ENCODE peak calls at places on chromosomes 12 and 14, in five cellular contexts. One of them, this sample, is unnamed. For H3K4me1, the result is how much of the 10 kb centered on the place peaks cover.

GRCh38 chr12:11553871-11554533 is 95.5 kb upstream of the ETV6 start:
- DNase-seq in psoas muscle: no peak
- DNase-seq in breast epithelium: no peak
- DNase-seq in IMR-90: peak
- DNase-seq in sigmoid colon: peak
- DNase-seq in this sample: no peak

GRCh38 chr12:124422570-124423523 is 128.0 kb downstream of the RFLNA start:
- DNase-seq in psoas muscle: peak
- DNase-seq in breast epithelium: peak
- DNase-seq in IMR-90: peak
- DNase-seq in sigmoid colon: peak
- DNase-seq in this sample: peak

GRCh38 chr12:57240069-57240921 is 10.7 kb downstream of the STAC3 start:
- DNase-seq in psoas muscle: peak
- DNase-seq in breast epithelium: peak
- DNase-seq in IMR-90: peak
- DNase-seq in sigmoid colon: peak
- DNase-seq in this sample: peak

GRCh38 chr14:102540310-102541028 is 30.9 kb upstream of the ANKRD9 start:
- DNase-seq in psoas muscle: no peak
- DNase-seq in breast epithelium: peak
- DNase-seq in IMR-90: peak
- DNase-seq in sigmoid colon: no peak
- DNase-seq in this sample: no peak

GRCh38 chr12:63045020-63045860 is 105.8 kb downstream of the AVPR1A start:
- DNase-seq in psoas muscle: no peak
- DNase-seq in breast epithelium: no peak
- DNase-seq in IMR-90: peak
- DNase-seq in sigmoid colon: no peak
- DNase-seq in this sample: no peak

GRCh38 chr12:113860059-113860820 is 105.9 kb downstream of the RBM19 start:
- DNase-seq in psoas muscle: no peak
- DNase-seq in breast epithelium: no peak
- DNase-seq in IMR-90: no peak
- DNase-seq in sigmoid colon: no peak
- DNase-seq in this sample: peak

GRCh38 chr12:124469193-124469888 is 98.1 kb downstream of the NCOR2 start:
- DNase-seq in psoas muscle: no peak
- DNase-seq in breast epithelium: no peak
- DNase-seq in IMR-90: no peak
- DNase-seq in sigmoid colon: no peak
- DNase-seq in this sample: no peak

GRCh38 chr14:71387753-71388152 is 480.5 kb downstream of the PCNX1 start:
- DNase-seq in psoas muscle: no peak
- DNase-seq in breast epithelium: no peak
- DNase-seq in IMR-90: no peak
- DNase-seq in sigmoid colon: no peak
- DNase-seq in this sample: no peak

GRCh38 chr12:118773956-118774723 is 207.2 kb upstream of the SRRM4 start:
- DNase-seq in psoas muscle: no peak
- DNase-seq in breast epithelium: no peak
- DNase-seq in IMR-90: no peak
- DNase-seq in sigmoid colon: no peak
- DNase-seq in this sample: no peak

GRCh38 chr12:55708695-55709233 is 1.1 kb upstream of the ITGA7 start:
- DNase-seq in psoas muscle: peak
- DNase-seq in breast epithelium: no peak
- DNase-seq in IMR-90: no peak
- DNase-seq in sigmoid colon: no peak
- DNase-seq in this sample: peak

GRCh38 chr14:103973354-103973753 is 31.0 kb upstream of the RD3L start:
- DNase-seq in psoas muscle: no peak
- DNase-seq in breast epithelium: no peak
- DNase-seq in IMR-90: no peak
- DNase-seq in sigmoid colon: no peak
- DNase-seq in this sample: no peak

GRCh38 chr12:121719926-121720414 is 7.4 kb downstream of the TMEM120B start:
- DNase-seq in psoas muscle: no peak
- DNase-seq in breast epithelium: no peak
- DNase-seq in IMR-90: peak
- DNase-seq in sigmoid colon: no peak
- DNase-seq in this sample: no peak

GRCh38 chr12:30582943-30583342 is 112.7 kb downstream of the IPO8 start:
- DNase-seq in psoas muscle: no peak
- DNase-seq in breast epithelium: no peak
- DNase-seq in IMR-90: peak
- DNase-seq in sigmoid colon: no peak
- DNase-seq in this sample: no peak

GRCh38 chr12:59164991-59165718 is 244.9 kb upstream of the LRIG3 start:
- DNase-seq in psoas muscle: no peak
- DNase-seq in breast epithelium: peak
- DNase-seq in IMR-90: peak
- DNase-seq in sigmoid colon: no peak
- DNase-seq in this sample: no peak

GRCh38 chr12:58757422-58757821 is 162.9 kb downstream of the LRIG3 start:
- DNase-seq in psoas muscle: no peak
- DNase-seq in breast epithelium: no peak
- DNase-seq in IMR-90: peak
- DNase-seq in sigmoid colon: no peak
- DNase-seq in this sample: no peak

GRCh38 chr12:55220725-55221124 is at the start of gene OR10A7:
- DNase-seq in psoas muscle: no peak
- DNase-seq in breast epithelium: no peak
- DNase-seq in IMR-90: no peak
- DNase-seq in sigmoid colon: no peak
- DNase-seq in this sample: no peak

GRCh38 chr12:2672863-2673262 is 121.9 kb upstream of the FKBP4 start:
- DNase-seq in psoas muscle: no peak
- DNase-seq in breast epithelium: no peak
- DNase-seq in IMR-90: no peak
- DNase-seq in sigmoid colon: no peak
- DNase-seq in this sample: no peak

GRCh38 chr12:47938093-47938492 is 25.3 kb upstream of the TMEM106C start:
- DNase-seq in psoas muscle: no peak
- DNase-seq in breast epithelium: no peak
- DNase-seq in IMR-90: peak
- DNase-seq in sigmoid colon: no peak
- DNase-seq in this sample: no peak

GRCh38 chr14:89276424-89276975 is 140.5 kb downstream of the FOXN3 start:
- DNase-seq in psoas muscle: no peak
- DNase-seq in breast epithelium: no peak
- DNase-seq in IMR-90: peak
- DNase-seq in sigmoid colon: no peak
- DNase-seq in this sample: no peak

GRCh38 chr14:34043627-34044372 is 92.9 kb upstream of the EGLN3 start:
- DNase-seq in psoas muscle: no peak
- DNase-seq in breast epithelium: no peak
- DNase-seq in IMR-90: no peak
- DNase-seq in sigmoid colon: no peak
- DNase-seq in this sample: no peak

GRCh38 chr14:59246566-59246965 is 58.1 kb downstream of the DAAM1 start:
- DNase-seq in psoas muscle: no peak
- DNase-seq in breast epithelium: no peak
- DNase-seq in IMR-90: no peak
- DNase-seq in sigmoid colon: no peak
- DNase-seq in this sample: no peak

GRCh38 chr14:36167431-36167830 is 9.1 kb downstream of the PTCSC3 start:
- DNase-seq in psoas muscle: no peak
- DNase-seq in breast epithelium: no peak
- DNase-seq in IMR-90: no peak
- DNase-seq in sigmoid colon: no peak
- DNase-seq in this sample: no peak

GRCh38 chr14:94494085-94494484 is 15.2 kb downstream of the SERPINA12 start:
- DNase-seq in psoas muscle: no peak
- DNase-seq in breast epithelium: peak
- DNase-seq in IMR-90: no peak
- DNase-seq in sigmoid colon: no peak
- DNase-seq in this sample: no peak

GRCh38 chr14:94653321-94653720 is 41.1 kb downstream of the SERPINA3 start:
- DNase-seq in psoas muscle: no peak
- DNase-seq in breast epithelium: no peak
- DNase-seq in IMR-90: no peak
- DNase-seq in sigmoid colon: peak
- DNase-seq in this sample: no peak

GRCh38 chr12:48419409-48419935 is 52.9 kb upstream of the ANP32D start:
- DNase-seq in psoas muscle: no peak
- DNase-seq in breast epithelium: no peak
- DNase-seq in IMR-90: no peak
- DNase-seq in sigmoid colon: no peak
- DNase-seq in this sample: no peak

GRCh38 chr14:54191846-54192245 is 205.0 kb upstream of the CDKN3 start:
- DNase-seq in psoas muscle: no peak
- DNase-seq in breast epithelium: no peak
- DNase-seq in IMR-90: no peak
- DNase-seq in sigmoid colon: no peak
- DNase-seq in this sample: no peak

GRCh38 chr12:93972411-93973208 is 175.8 kb upstream of the PLXNC1 start:
- DNase-seq in psoas muscle: no peak
- DNase-seq in breast epithelium: no peak
- DNase-seq in IMR-90: peak
- DNase-seq in sigmoid colon: no peak
- DNase-seq in this sample: no peak

GRCh38 chr12:122790393-122791075 is 16.2 kb downstream of the CCDC62 start:
- DNase-seq in psoas muscle: no peak
- DNase-seq in breast epithelium: no peak
- DNase-seq in IMR-90: peak
- DNase-seq in sigmoid colon: no peak
- DNase-seq in this sample: no peak

GRCh38 chr12:27436029-27436428 is 10.5 kb upstream of the SMCO2 start:
- DNase-seq in psoas muscle: no peak
- DNase-seq in breast epithelium: no peak
- DNase-seq in IMR-90: no peak
- DNase-seq in sigmoid colon: no peak
- DNase-seq in this sample: no peak

GRCh38 chr12:100688451-100688864 is 106.1 kb upstream of the ANO4 start:
- DNase-seq in psoas muscle: no peak
- DNase-seq in breast epithelium: no peak
- DNase-seq in IMR-90: no peak
- DNase-seq in sigmoid colon: no peak
- DNase-seq in this sample: no peak

GRCh38 chr14:28163897-28164296 is 602.7 kb upstream of the FOXG1 start:
- DNase-seq in psoas muscle: no peak
- DNase-seq in breast epithelium: no peak
- DNase-seq in IMR-90: no peak
- DNase-seq in sigmoid colon: no peak
- DNase-seq in this sample: no peak

GRCh38 chr14:65070710-65071033 is 31.6 kb downstream of the MAX start:
- DNase-seq in psoas muscle: no peak
- DNase-seq in breast epithelium: no peak
- DNase-seq in IMR-90: peak
- DNase-seq in sigmoid colon: no peak
- DNase-seq in this sample: peak
- H3K4me1 ChIP-seq in psoas muscle: half or more
- H3K4me1 ChIP-seq in breast epithelium: under half
- H3K4me1 ChIP-seq in IMR-90: under half
- H3K4me1 ChIP-seq in sigmoid colon: half or more
- H3K4me1 ChIP-seq in this sample: half or more

GRCh38 chr14:92106095-92106937 is at the start of gene ATXN3:
- DNase-seq in psoas muscle: peak
- DNase-seq in breast epithelium: peak
- DNase-seq in IMR-90: peak
- DNase-seq in sigmoid colon: peak
- DNase-seq in this sample: peak
- TF ChIP-seq CTCF in psoas muscle: peak
- TF ChIP-seq CTCF in breast epithelium: peak
- TF ChIP-seq CTCF in IMR-90: peak
- TF ChIP-seq CTCF in sigmoid colon: peak
- TF ChIP-seq CTCF in this sample: peak

GRCh38 chr14:67267929-67268328 is 26.7 kb downstream of the PALS1 start:
- DNase-seq in psoas muscle: no peak
- DNase-seq in breast epithelium: no peak
- DNase-seq in IMR-90: no peak
- DNase-seq in sigmoid colon: no peak
- DNase-seq in this sample: no peak

GRCh38 chr14:67270933-67271332 is 29.7 kb downstream of the PALS1 start:
- DNase-seq in psoas muscle: no peak
- DNase-seq in breast epithelium: no peak
- DNase-seq in IMR-90: no peak
- DNase-seq in sigmoid colon: no peak
- DNase-seq in this sample: no peak

GRCh38 chr14:67269338-67270060 is 28.3 kb downstream of the PALS1 start:
- DNase-seq in psoas muscle: no peak
- DNase-seq in breast epithelium: no peak
- DNase-seq in IMR-90: peak
- DNase-seq in sigmoid colon: no peak
- DNase-seq in this sample: no peak

GRCh38 chr14:67270354-67270753 is 29.1 kb downstream of the PALS1 start:
- DNase-seq in psoas muscle: no peak
- DNase-seq in breast epithelium: no peak
- DNase-seq in IMR-90: peak
- DNase-seq in sigmoid colon: no peak
- DNase-seq in this sample: no peak

DNA sequence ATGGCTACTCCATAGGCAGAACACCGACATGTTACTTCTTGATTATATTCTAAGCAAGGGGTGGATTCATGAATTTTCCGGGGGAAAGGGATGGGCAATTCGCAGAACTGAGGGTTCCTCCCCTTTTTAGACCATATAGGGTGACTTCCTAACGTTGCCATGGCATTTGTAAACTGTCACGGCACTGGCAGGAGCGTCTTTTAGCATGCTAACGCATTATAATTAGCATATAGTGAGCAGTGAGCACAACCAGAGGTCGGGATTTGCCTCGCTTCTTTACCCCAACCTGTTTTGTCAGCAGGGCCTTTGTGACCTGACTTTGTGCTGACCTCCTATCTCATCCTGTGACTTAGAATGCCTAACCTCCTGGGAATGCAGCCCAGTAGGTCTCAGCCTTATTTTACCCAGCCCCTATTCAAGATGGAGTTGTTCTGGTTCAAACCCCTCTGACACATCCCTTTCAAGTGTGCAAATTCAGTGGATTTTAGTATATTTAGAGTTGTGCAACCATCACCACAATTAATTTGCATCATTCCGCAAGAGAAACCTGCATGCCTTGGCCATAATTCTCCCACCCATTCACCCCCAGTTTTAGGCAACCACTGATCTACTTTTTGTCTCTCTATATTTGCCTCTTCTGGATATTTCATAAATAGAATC is 27.4 kb downstream of the PALS1 start:
- DNase-seq in psoas muscle: no peak
- DNase-seq in breast epithelium: no peak
- DNase-seq in IMR-90: peak
- DNase-seq in sigmoid colon: no peak
- DNase-seq in this sample: no peak
- H3K4me3 ChIP-seq in psoas muscle: peak
- H3K4me3 ChIP-seq in breast epithelium: no peak
- H3K4me3 ChIP-seq in IMR-90: no peak
- H3K4me3 ChIP-seq in sigmoid colon: no peak
- H3K4me3 ChIP-seq in this sample: no peak

GRCh38 chr12:25994252-25994651 is 35.8 kb downstream of the RASSF8 start:
- DNase-seq in psoas muscle: no peak
- DNase-seq in breast epithelium: no peak
- DNase-seq in IMR-90: peak
- DNase-seq in sigmoid colon: no peak
- DNase-seq in this sample: no peak
- H3K4me1 ChIP-seq in psoas muscle: under half
- H3K4me1 ChIP-seq in breast epithelium: under half
- H3K4me1 ChIP-seq in IMR-90: under half
- H3K4me1 ChIP-seq in sigmoid colon: half or more
- H3K4me1 ChIP-seq in this sample: half or more